ENCODE peak calls at places on chromosome 10, in nine cellular contexts. One of them, this sample, is unnamed.

GRCh38 chr10:17229717-17229966 is 1.6 kb downstream of the VIM start:
- DNase-seq in Calu3: no peak
- DNase-seq in A549: no peak
- DNase-seq in progenitor cell of endocrine pancreas: no peak
- DNase-seq in CD4-positive, alpha-beta T cell: no peak
- DNase-seq in chondrocyte: no peak
- DNase-seq in heart left ventricle: no peak
- DNase-seq in sigmoid colon: no peak
- DNase-seq in cardiac fibroblast: no peak
- DNase-seq in this sample: no peak

GRCh38 chr10:36494386-36494785 is 631.0 kb upstream of the ANKRD30A start:
- DNase-seq in A549: peak; percentile 9
- DNase-seq in CD4-positive, alpha-beta T cell: no peak
- DNase-seq in Calu3: no peak
- DNase-seq in progenitor cell of endocrine pancreas: no peak
- DNase-seq in heart left ventricle: no peak
- DNase-seq in chondrocyte: no peak
- DNase-seq in cardiac fibroblast: peak; percentile 72
- DNase-seq in sigmoid colon: no peak
- DNase-seq in this sample: no peak

GRCh38 chr10:117266812-117267211 is 25.9 kb downstream of the SLC18A2 start:
- DNase-seq in A549: no peak
- DNase-seq in chondrocyte: no peak
- DNase-seq in progenitor cell of endocrine pancreas: no peak
- DNase-seq in heart left ventricle: no peak
- DNase-seq in cardiac fibroblast: no peak
- DNase-seq in sigmoid colon: no peak
- DNase-seq in Calu3: no peak
- DNase-seq in CD4-positive, alpha-beta T cell: no peak
- DNase-seq in this sample: no peak

GRCh38 chr10:6576326-6576725 is 3.8 kb downstream of the PRKCQ start:
- DNase-seq in heart left ventricle: no peak
- DNase-seq in Calu3: no peak
- DNase-seq in CD4-positive, alpha-beta T cell: no peak
- DNase-seq in cardiac fibroblast: no peak
- DNase-seq in A549: no peak
- DNase-seq in progenitor cell of endocrine pancreas: no peak
- DNase-seq in chondrocyte: no peak
- DNase-seq in sigmoid colon: no peak
- DNase-seq in this sample: no peak

GRCh38 chr10:80289451-80290287 is at the start of gene MAT1A:
- DNase-seq in A549: no peak
- DNase-seq in heart left ventricle: no peak
- DNase-seq in progenitor cell of endocrine pancreas: no peak
- DNase-seq in sigmoid colon: no peak
- DNase-seq in chondrocyte: no peak
- DNase-seq in cardiac fibroblast: peak; percentile 5
- DNase-seq in Calu3: no peak
- DNase-seq in CD4-positive, alpha-beta T cell: no peak
- DNase-seq in this sample: no peak

GRCh38 chr10:60446070-60446833 is 56.6 kb upstream of the ANK3 start:
- DNase-seq in chondrocyte: no peak
- DNase-seq in cardiac fibroblast: peak; percentile 37
- DNase-seq in progenitor cell of endocrine pancreas: no peak
- DNase-seq in sigmoid colon: no peak
- DNase-seq in A549: no peak
- DNase-seq in CD4-positive, alpha-beta T cell: no peak
- DNase-seq in heart left ventricle: no peak
- DNase-seq in Calu3: no peak
- DNase-seq in this sample: no peak

GRCh38 chr10:113273151-113273876 is 279.5 kb upstream of the HABP2 start:
- DNase-seq in heart left ventricle: peak; percentile 19
- DNase-seq in CD4-positive, alpha-beta T cell: no peak
- DNase-seq in chondrocyte: no peak
- DNase-seq in cardiac fibroblast: peak; percentile 24
- DNase-seq in progenitor cell of endocrine pancreas: no peak
- DNase-seq in sigmoid colon: no peak
- DNase-seq in A549: no peak
- DNase-seq in Calu3: no peak
- DNase-seq in this sample: no peak

GRCh38 chr10:13970967-13971353 is 359.8 kb downstream of the FRMD4A start:
- DNase-seq in Calu3: no peak
- DNase-seq in heart left ventricle: no peak
- DNase-seq in cardiac fibroblast: no peak
- DNase-seq in progenitor cell of endocrine pancreas: no peak
- DNase-seq in sigmoid colon: no peak
- DNase-seq in A549: no peak
- DNase-seq in chondrocyte: no peak
- DNase-seq in CD4-positive, alpha-beta T cell: no peak
- DNase-seq in this sample: no peak

GRCh38 chr10:87921934-87922688 is 58.7 kb downstream of the PTEN start:
- DNase-seq in sigmoid colon: no peak
- DNase-seq in A549: no peak
- DNase-seq in cardiac fibroblast: no peak
- DNase-seq in chondrocyte: no peak
- DNase-seq in progenitor cell of endocrine pancreas: no peak
- DNase-seq in heart left ventricle: no peak
- DNase-seq in Calu3: no peak
- DNase-seq in CD4-positive, alpha-beta T cell: no peak
- DNase-seq in this sample: no peak

GRCh38 chr10:1187151-1187854 is 131.1 kb downstream of the WDR37 start:
- DNase-seq in sigmoid colon: peak; percentile 58
- DNase-seq in cardiac fibroblast: no peak
- DNase-seq in A549: no peak
- DNase-seq in heart left ventricle: no peak
- DNase-seq in chondrocyte: peak; percentile 82
- DNase-seq in Calu3: no peak
- DNase-seq in CD4-positive, alpha-beta T cell: no peak
- DNase-seq in progenitor cell of endocrine pancreas: no peak
- DNase-seq in this sample: no peak

GRCh38 chr10:26737730-26738129 is 40.2 kb downstream of the PDSS1 start:
- DNase-seq in A549: no peak
- DNase-seq in Calu3: no peak
- DNase-seq in chondrocyte: no peak
- DNase-seq in progenitor cell of endocrine pancreas: no peak
- DNase-seq in heart left ventricle: no peak
- DNase-seq in cardiac fibroblast: peak; percentile 4
- DNase-seq in CD4-positive, alpha-beta T cell: no peak
- DNase-seq in sigmoid colon: no peak
- DNase-seq in this sample: peak; percentile 60

GRCh38 chr10:73910401-73910763 is 550 bp upstream of the PLAU start:
- DNase-seq in progenitor cell of endocrine pancreas: no peak
- DNase-seq in A549: no peak
- DNase-seq in Calu3: peak; percentile 56
- DNase-seq in cardiac fibroblast: no peak
- DNase-seq in CD4-positive, alpha-beta T cell: no peak
- DNase-seq in sigmoid colon: no peak
- DNase-seq in chondrocyte: no peak
- DNase-seq in heart left ventricle: no peak
- DNase-seq in this sample: peak; percentile 49
- TF ChIP-seq CTCF in progenitor cell of endocrine pancreas: no peak
- TF ChIP-seq CTCF in A549: peak; percentile 16
- TF ChIP-seq CTCF in Calu3: no peak
- TF ChIP-seq CTCF in cardiac fibroblast: no peak
- TF ChIP-seq CTCF in CD4-positive, alpha-beta T cell: no peak
- TF ChIP-seq CTCF in sigmoid colon: no peak
- TF ChIP-seq CTCF in chondrocyte: peak; percentile 28
- TF ChIP-seq CTCF in heart left ventricle: peak; percentile 8
- TF ChIP-seq CTCF in this sample: no peak

GRCh38 chr10:125449571-125449970 is 233.4 kb downstream of the TEX36 start:
- DNase-seq in cardiac fibroblast: no peak
- DNase-seq in heart left ventricle: no peak
- DNase-seq in chondrocyte: no peak
- DNase-seq in CD4-positive, alpha-beta T cell: no peak
- DNase-seq in Calu3: no peak
- DNase-seq in sigmoid colon: no peak
- DNase-seq in A549: no peak
- DNase-seq in progenitor cell of endocrine pancreas: no peak
- DNase-seq in this sample: no peak

GRCh38 chr10:125450218-125450617 is 232.7 kb downstream of the TEX36 start:
- DNase-seq in heart left ventricle: no peak
- DNase-seq in cardiac fibroblast: no peak
- DNase-seq in chondrocyte: no peak
- DNase-seq in sigmoid colon: no peak
- DNase-seq in A549: no peak
- DNase-seq in Calu3: no peak
- DNase-seq in CD4-positive, alpha-beta T cell: no peak
- DNase-seq in progenitor cell of endocrine pancreas: no peak
- DNase-seq in this sample: no peak

GRCh38 chr10:125451319-125451718 is 231.6 kb downstream of the TEX36 start:
- DNase-seq in cardiac fibroblast: no peak
- DNase-seq in A549: no peak
- DNase-seq in chondrocyte: no peak
- DNase-seq in CD4-positive, alpha-beta T cell: no peak
- DNase-seq in Calu3: no peak
- DNase-seq in progenitor cell of endocrine pancreas: no peak
- DNase-seq in sigmoid colon: no peak
- DNase-seq in heart left ventricle: no peak
- DNase-seq in this sample: no peak

GRCh38 chr10:125444790-125445189 is 238.2 kb downstream of the TEX36 start:
- DNase-seq in chondrocyte: no peak
- DNase-seq in Calu3: no peak
- DNase-seq in CD4-positive, alpha-beta T cell: no peak
- DNase-seq in cardiac fibroblast: no peak
- DNase-seq in progenitor cell of endocrine pancreas: no peak
- DNase-seq in sigmoid colon: no peak
- DNase-seq in heart left ventricle: no peak
- DNase-seq in A549: no peak
- DNase-seq in this sample: no peak

GRCh38 chr10:125448596-125448995 is 234.4 kb downstream of the TEX36 start:
- DNase-seq in CD4-positive, alpha-beta T cell: no peak
- DNase-seq in Calu3: peak; percentile 56
- DNase-seq in progenitor cell of endocrine pancreas: no peak
- DNase-seq in heart left ventricle: no peak
- DNase-seq in A549: peak; percentile 28
- DNase-seq in chondrocyte: no peak
- DNase-seq in cardiac fibroblast: no peak
- DNase-seq in sigmoid colon: no peak
- DNase-seq in this sample: no peak
- TF ChIP-seq CTCF in CD4-positive, alpha-beta T cell: no peak
- TF ChIP-seq CTCF in Calu3: peak; percentile 21
- TF ChIP-seq CTCF in progenitor cell of endocrine pancreas: peak; percentile 52
- TF ChIP-seq CTCF in heart left ventricle: peak; percentile 20
- TF ChIP-seq CTCF in A549: peak; percentile 48
- TF ChIP-seq CTCF in chondrocyte: peak; percentile 63
- TF ChIP-seq CTCF in cardiac fibroblast: peak; percentile 26
- TF ChIP-seq CTCF in sigmoid colon: no peak
- TF ChIP-seq CTCF in this sample: peak; percentile 51

GRCh38 chr10:21531164-21531563 is 2.9 kb upstream of the MLLT10 start:
- DNase-seq in Calu3: no peak
- DNase-seq in cardiac fibroblast: peak; percentile 58
- DNase-seq in heart left ventricle: no peak
- DNase-seq in progenitor cell of endocrine pancreas: no peak
- DNase-seq in A549: no peak
- DNase-seq in chondrocyte: no peak
- DNase-seq in CD4-positive, alpha-beta T cell: no peak
- DNase-seq in sigmoid colon: no peak
- DNase-seq in this sample: no peak

GRCh38 chr10:21534611-21535493 is 820 bp downstream of the MLLT10 start:
- DNase-seq in CD4-positive, alpha-beta T cell: peak; percentile 37
- DNase-seq in A549: peak; percentile 31
- DNase-seq in Calu3: peak; percentile 19
- DNase-seq in chondrocyte: no peak
- DNase-seq in cardiac fibroblast: peak; percentile 57
- DNase-seq in progenitor cell of endocrine pancreas: peak; percentile 34
- DNase-seq in heart left ventricle: peak; percentile 63
- DNase-seq in sigmoid colon: peak; percentile 80
- DNase-seq in this sample: peak; percentile 65

GRCh38 chr10:21535494-21535818 is 1.4 kb downstream of the MLLT10 start:
- DNase-seq in heart left ventricle: no peak
- DNase-seq in progenitor cell of endocrine pancreas: no peak
- DNase-seq in sigmoid colon: no peak
- DNase-seq in CD4-positive, alpha-beta T cell: no peak
- DNase-seq in cardiac fibroblast: peak; percentile 11
- DNase-seq in Calu3: no peak
- DNase-seq in chondrocyte: no peak
- DNase-seq in A549: no peak
- DNase-seq in this sample: no peak

GRCh38 chr10:21532694-21533576 is 1.1 kb upstream of the MLLT10 start:
- DNase-seq in sigmoid colon: no peak
- DNase-seq in cardiac fibroblast: no peak
- DNase-seq in A549: no peak
- DNase-seq in progenitor cell of endocrine pancreas: no peak
- DNase-seq in Calu3: no peak
- DNase-seq in CD4-positive, alpha-beta T cell: no peak
- DNase-seq in chondrocyte: no peak
- DNase-seq in heart left ventricle: no peak
- DNase-seq in this sample: no peak

GRCh38 chr10:21533577-21534475 is at the start of gene MLLT10:
- DNase-seq in A549: peak; percentile 73
- DNase-seq in progenitor cell of endocrine pancreas: peak; percentile 91
- DNase-seq in Calu3: peak; percentile 97
- DNase-seq in sigmoid colon: peak; percentile 97
- DNase-seq in cardiac fibroblast: peak; percentile 99
- DNase-seq in CD4-positive, alpha-beta T cell: peak; percentile 89
- DNase-seq in heart left ventricle: peak; percentile 96
- DNase-seq in chondrocyte: peak; percentile 99
- DNase-seq in this sample: peak; percentile 93
- TF ChIP-seq CTCF in A549: no peak
- TF ChIP-seq CTCF in progenitor cell of endocrine pancreas: peak; percentile 43
- TF ChIP-seq CTCF in Calu3: no peak
- TF ChIP-seq CTCF in sigmoid colon: no peak
- TF ChIP-seq CTCF in cardiac fibroblast: peak; percentile 32
- TF ChIP-seq CTCF in CD4-positive, alpha-beta T cell: peak; percentile 30
- TF ChIP-seq CTCF in heart left ventricle: peak; percentile 44
- TF ChIP-seq CTCF in chondrocyte: peak; percentile 69
- TF ChIP-seq CTCF in this sample: peak; percentile 27

GRCh38 chr10:72127571-72127970 is 39.2 kb upstream of the SPOCK2 start:
- DNase-seq in sigmoid colon: no peak
- DNase-seq in progenitor cell of endocrine pancreas: no peak
- DNase-seq in CD4-positive, alpha-beta T cell: no peak
- DNase-seq in cardiac fibroblast: no peak
- DNase-seq in heart left ventricle: no peak
- DNase-seq in A549: no peak
- DNase-seq in chondrocyte: no peak
- DNase-seq in Calu3: no peak
- DNase-seq in this sample: no peak

GRCh38 chr10:72126872-72127232 is 38.5 kb upstream of the SPOCK2 start:
- DNase-seq in sigmoid colon: no peak
- DNase-seq in Calu3: no peak
- DNase-seq in progenitor cell of endocrine pancreas: no peak
- DNase-seq in chondrocyte: no peak
- DNase-seq in A549: no peak
- DNase-seq in cardiac fibroblast: no peak
- DNase-seq in heart left ventricle: no peak
- DNase-seq in CD4-positive, alpha-beta T cell: no peak
- DNase-seq in this sample: no peak

GRCh38 chr10:72123616-72124015 is 35.3 kb upstream of the SPOCK2 start:
- DNase-seq in chondrocyte: no peak
- DNase-seq in heart left ventricle: no peak
- DNase-seq in CD4-positive, alpha-beta T cell: no peak
- DNase-seq in progenitor cell of endocrine pancreas: no peak
- DNase-seq in sigmoid colon: no peak
- DNase-seq in A549: no peak
- DNase-seq in Calu3: no peak
- DNase-seq in cardiac fibroblast: no peak
- DNase-seq in this sample: no peak

GRCh38 chr10:72124984-72125383 is 36.6 kb upstream of the SPOCK2 start:
- DNase-seq in chondrocyte: no peak
- DNase-seq in progenitor cell of endocrine pancreas: no peak
- DNase-seq in cardiac fibroblast: peak; percentile 44
- DNase-seq in heart left ventricle: no peak
- DNase-seq in CD4-positive, alpha-beta T cell: no peak
- DNase-seq in Calu3: no peak
- DNase-seq in A549: no peak
- DNase-seq in sigmoid colon: no peak
- DNase-seq in this sample: no peak

GRCh38 chr10:72126184-72126871 is 38.0 kb upstream of the SPOCK2 start:
- DNase-seq in CD4-positive, alpha-beta T cell: no peak
- DNase-seq in progenitor cell of endocrine pancreas: no peak
- DNase-seq in Calu3: peak; percentile 24
- DNase-seq in heart left ventricle: no peak
- DNase-seq in sigmoid colon: no peak
- DNase-seq in cardiac fibroblast: peak; percentile 82
- DNase-seq in A549: peak; percentile 58
- DNase-seq in chondrocyte: no peak
- DNase-seq in this sample: no peak
- TF ChIP-seq CTCF in CD4-positive, alpha-beta T cell: peak; percentile 42
- TF ChIP-seq CTCF in progenitor cell of endocrine pancreas: peak; percentile 22
- TF ChIP-seq CTCF in Calu3: no peak
- TF ChIP-seq CTCF in heart left ventricle: peak; percentile 45
- TF ChIP-seq CTCF in sigmoid colon: no peak
- TF ChIP-seq CTCF in cardiac fibroblast: peak; percentile 53
- TF ChIP-seq CTCF in A549: peak; percentile 85
- TF ChIP-seq CTCF in chondrocyte: peak; percentile 78
- TF ChIP-seq CTCF in this sample: peak; percentile 28